ENCODE peak calls at places on chromosomes 11 and 22, in six cellular contexts. F is small intestine, L is AG10803, C is GM12864, Y is coronary artery, H is transverse colon. N is an unnamed sample.

GRCh38 chr22:45159652-45160462 is 3.9 kb upstream of the NUP50 start:
- DNase-seq in L (no peak), C (no peak), F (peak), H (peak), Y (no peak), N (peak)

GRCh38 chr11:15650105-15650938 is 535.6 kb downstream of the INSC start:
- DNase-seq in Y (peak), L (peak), H (peak), F (peak), C (peak), N (peak)

GRCh38 chr11:71996946-71997345 is 1.8 kb upstream of the IL18BP start:
- DNase-seq in L (no peak), F (no peak), H (peak), Y (no peak), C (no peak), N (no peak)

GRCh38 chr11:46463701-46464100 is 72.1 kb upstream of the CHRM4 start:
- DNase-seq in H (no peak), F (no peak), L (no peak), Y (no peak), C (no peak), N (no peak)

GRCh38 chr11:129283141-129283540 is 91.0 kb upstream of the ARHGAP32 start:
- DNase-seq in L (no peak), H (peak), F (peak), Y (no peak), C (no peak), N (no peak)

GRCh38 chr11:6475936-6476335 is 2.2 kb upstream of the TRIM3 start:
- DNase-seq in F (peak), Y (no peak), H (no peak), C (no peak), L (no peak), N (no peak)

GRCh38 chr11:123151366-123151765 is 43.7 kb downstream of the CLMP start:
- DNase-seq in H (no peak), L (no peak), C (no peak), F (no peak), Y (no peak), N (no peak)

GRCh38 chr22:20174785-20175596 is 24.1 kb upstream of the CCDC188 start:
- DNase-seq in L (no peak), F (peak), C (no peak), Y (no peak), H (no peak), N (peak)

GRCh38 chr22:42720263-42721044 is at the start of gene A4GALT:
- DNase-seq in L (no peak), F (no peak), C (no peak), Y (no peak), H (no peak), N (peak)

GRCh38 chr22:19691007-19691720 is 23.1 kb upstream of the SEPTIN5 start:
- DNase-seq in L (no peak), F (no peak), C (no peak), H (no peak), Y (no peak), N (no peak)

GRCh38 chr11:2537896-2538855 is 93.4 kb downstream of the KCNQ1 start:
- DNase-seq in C (no peak), F (no peak), H (peak), Y (peak), L (no peak), N (no peak)

GRCh38 chr11:124535552-124536232 is 7.8 kb downstream of the OR8B12 start:
- DNase-seq in F (no peak), H (no peak), Y (no peak), L (no peak), C (no peak), N (peak)

GRCh38 chr11:117457031-117457785 is 129.6 kb downstream of the CEP164 start:
- DNase-seq in L (no peak), Y (no peak), C (no peak), F (no peak), H (no peak), N (no peak)

GRCh38 chr22:48895341-48895740 is 932.3 kb downstream of the BRD1 start:
- DNase-seq in Y (peak), H (no peak), L (no peak), F (no peak), C (no peak), N (no peak)

GRCh38 chr22:47540011-47540410 is 777.6 kb downstream of the TBC1D22A start:
- DNase-seq in F (no peak), C (no peak), L (no peak), H (no peak), Y (no peak), N (no peak)

GRCh38 chr11:16774920-16775603 is 36.6 kb downstream of the C11orf58 start:
- DNase-seq in Y (no peak), L (no peak), C (no peak), F (no peak), H (no peak), N (no peak)

GRCh38 chr11:86784247-86784681 is 16.1 kb upstream of the PRSS23 start:
- DNase-seq in L (peak), F (no peak), Y (no peak), C (no peak), H (no peak), N (peak)

GRCh38 chr11:85647604-85648299 is at the start of gene TMEM126A:
- DNase-seq in Y (peak), L (peak), C (peak), F (peak), H (peak), N (peak)

GRCh38 chr22:19422440-19423301 is 8.9 kb downstream of the HIRA start:
- DNase-seq in C (no peak), H (no peak), L (no peak), F (no peak), Y (no peak), N (no peak)

GRCh38 chr11:60985991-60986915 is 14.8 kb downstream of the CD6 start:
- DNase-seq in Y (no peak), F (peak), H (peak), L (no peak), C (no peak), N (peak)

GRCh38 chr11:69220581-69221051 is 64.9 kb downstream of the SMIM38 start:
- DNase-seq in F (no peak), H (no peak), C (no peak), L (peak), Y (peak), N (no peak)

GRCh38 chr22:24694971-24695928 is 79.3 kb downstream of the PIWIL3 start:
- DNase-seq in F (peak), Y (no peak), C (no peak), L (no peak), H (peak), N (no peak)

GRCh38 chr11:86592047-86592564 is 80.3 kb downstream of the ME3 start:
- DNase-seq in F (no peak), Y (no peak), C (no peak), L (peak), H (no peak), N (peak)

GRCh38 chr11:14914536-14914935 is 22.5 kb upstream of the CYP2R1 start:
- DNase-seq in Y (no peak), C (no peak), L (no peak), F (no peak), H (no peak), N (no peak)

GRCh38 chr11:34052608-34053160 is 1.2 kb downstream of the CAPRIN1 start:
- DNase-seq in F (peak), C (no peak), Y (no peak), H (peak), L (no peak), N (no peak)

GRCh38 chr11:59199546-59200420 is 12.9 kb downstream of the MPEG1 start:
- DNase-seq in Y (no peak), L (no peak), H (no peak), F (no peak), C (no peak), N (no peak)

GRCh38 chr11:134923441-134923840 is 511.4 kb upstream of the B3GAT1 start:
- DNase-seq in H (no peak), Y (no peak), F (no peak), C (no peak), L (no peak), N (no peak)

GRCh38 chr11:8814923-8815240 is 96.1 kb upstream of the AKIP1 start:
- DNase-seq in F (no peak), Y (no peak), C (no peak), L (peak), H (no peak), N (no peak)

GRCh38 chr11:130191896-130192295 is 32.3 kb downstream of the ST14 start:
- DNase-seq in Y (no peak), H (no peak), C (no peak), L (no peak), F (no peak), N (no peak)

GRCh38 chr11:122020902-122021301 is 95.1 kb downstream of the BLID start:
- DNase-seq in L (no peak), Y (no peak), F (no peak), C (no peak), H (no peak), N (peak)

GRCh38 chr11:46895821-46896220 is 22.5 kb downstream of the LRP4 start:
- DNase-seq in F (no peak), L (peak), C (no peak), Y (no peak), H (peak), N (no peak)

GRCh38 chr11:112318193-112318592 is 57.5 kb upstream of the PLET1 start:
- DNase-seq in F (no peak), H (no peak), Y (no peak), C (no peak), L (peak), N (peak)

GRCh38 chr11:10899542-10899830 is 41.6 kb upstream of the ZBED5 start:
- DNase-seq in Y (peak), F (peak), L (no peak), C (no peak), H (peak), N (no peak)
- H3K4me3 ChIP-seq in Y (peak), F (no peak), L (peak), C (no peak), H (no peak), N (no peak)

GRCh38 chr11:44711772-44712608 is 14.8 kb upstream of the TSPAN18 start:
- DNase-seq in F (no peak), L (no peak), C (no peak), Y (no peak), H (no peak), N (no peak)
- H3K4me3 ChIP-seq in F (no peak), L (no peak), C (no peak), Y (no peak), H (no peak), N (no peak)

GRCh38 chr22:40009953-40010751 is 15.4 kb downstream of the FAM83F start:
- DNase-seq in H (no peak), Y (no peak), F (no peak), L (no peak), C (no peak), N (no peak)
- H3K4me3 ChIP-seq in H (no peak), Y (peak), F (no peak), L (no peak), C (no peak), N (no peak)

DNA sequence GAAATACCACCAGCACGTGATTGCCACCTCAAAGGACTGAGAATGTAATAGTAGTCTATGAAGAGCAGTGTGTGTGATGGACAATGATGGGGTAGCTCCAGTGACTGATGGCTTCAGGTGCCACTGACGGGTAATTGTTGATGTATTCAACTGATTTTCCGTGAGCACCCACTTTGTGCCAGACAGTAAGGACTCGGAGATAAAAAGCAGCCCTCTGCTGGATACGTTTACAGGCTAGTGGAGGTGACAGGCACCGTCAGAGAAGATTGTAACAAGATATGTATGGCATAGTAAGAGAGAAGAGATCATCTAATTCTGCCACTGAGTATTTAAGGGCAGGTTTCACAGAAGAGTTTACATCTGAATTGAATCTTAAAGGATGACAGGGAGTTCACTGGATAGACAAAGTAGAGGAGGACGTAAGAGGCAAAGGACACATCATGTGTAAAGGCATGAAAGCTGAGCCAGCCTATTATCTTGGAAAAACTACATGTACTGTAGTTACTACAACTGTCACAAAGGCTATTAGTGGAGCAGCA is 1.1 kb upstream of the ENTHD1 start:
- DNase-seq in F (no peak), H (no peak), Y (no peak), L (no peak), C (no peak), N (no peak)
- H3K4me3 ChIP-seq in F (no peak), H (no peak), Y (no peak), L (no peak), C (no peak), N (no peak)

GRCh38 chr11:77871855-77872254 is 50.9 kb downstream of the AAMDC start:
- DNase-seq in C (no peak), F (no peak), Y (no peak), H (no peak), L (no peak), N (no peak)
- H3K4me3 ChIP-seq in C (no peak), F (no peak), Y (no peak), H (no peak), L (no peak), N (no peak)

GRCh38 chr11:107354780-107355179 is 102.8 kb downstream of the CWF19L2 start:
- DNase-seq in Y (no peak), F (no peak), L (no peak), H (no peak), C (no peak), N (no peak)
- H3K4me3 ChIP-seq in Y (no peak), F (no peak), L (no peak), H (no peak), C (no peak), N (no peak)

GRCh38 chr22:23184100-23184763 is 3.9 kb downstream of the BCR start:
- DNase-seq in C (no peak), L (no peak), Y (no peak), H (no peak), F (no peak), N (no peak)
- H3K4me3 ChIP-seq in C (no peak), L (no peak), Y (peak), H (no peak), F (no peak), N (no peak)

GRCh38 chr11:68040957-68041591 is 2.2 kb downstream of the TCIRG1 start:
- DNase-seq in H (no peak), Y (no peak), F (no peak), C (no peak), L (no peak), N (no peak)
- H3K4me3 ChIP-seq in H (peak), Y (peak), F (peak), C (peak), L (peak), N (peak)